ENCODE peak calls at places on chromosomes 2 and 18, in six cellular contexts. C, J, G, O, A and B are unnamed samples.

GRCh38 chr2:226730487-226730886 is 69.1 kb downstream of the IRS1 start:
- DNase-seq in A (no peak), J (no peak), C (no peak), O (no peak), G (no peak), B (peak; percentile 53)

GRCh38 chr2:232697807-232698110 is 628 bp downstream of the GIGYF2 start:
- DNase-seq in G (no peak), A (no peak), O (peak; percentile 55), J (no peak), C (no peak), B (no peak)

GRCh38 chr18:46676162-46676830 is 19.3 kb upstream of the LOXHD1 start:
- DNase-seq in J (no peak), O (no peak), A (no peak), C (no peak), G (no peak), B (no peak)

GRCh38 chr2:173288561-173288960 is 66.1 kb upstream of the CDCA7 start:
- DNase-seq in C (no peak), G (peak; percentile 30), J (no peak), O (no peak), A (no peak), B (no peak)

GRCh38 chr2:98869868-98870267 is 66.2 kb downstream of the CRACDL start:
- DNase-seq in O (peak; percentile 28), J (peak; percentile 88), C (peak; percentile 87), A (no peak), G (no peak), B (no peak)

GRCh38 chr2:179332903-179333302 is 68.3 kb upstream of the SESTD1 start:
- DNase-seq in C (no peak), A (no peak), G (no peak), J (no peak), O (no peak), B (no peak)

GRCh38 chr2:24620936-24621335 is 129.9 kb downstream of the NCOA1 start:
- DNase-seq in C (no peak), O (peak; percentile 50), J (no peak), A (no peak), G (no peak), B (no peak)

GRCh38 chr2:69559696-69560482 is 83.7 kb downstream of the AAK1 start:
- DNase-seq in O (peak; percentile 32), A (no peak), J (no peak), C (no peak), G (peak; percentile 72), B (no peak)

GRCh38 chr18:59795882-59796281 is 98.7 kb upstream of the CCBE1 start:
- DNase-seq in J (no peak), G (no peak), C (no peak), A (no peak), O (peak; percentile 48), B (no peak)

GRCh38 chr18:54094474-54094873 is 130.0 kb downstream of the MBD2 start:
- DNase-seq in O (no peak), J (no peak), A (no peak), G (no peak), C (no peak), B (no peak)

GRCh38 chr2:120772261-120772660 is 36.6 kb downstream of the GLI2 start:
- DNase-seq in C (peak; percentile 51), J (peak; percentile 57), G (no peak), A (peak; percentile 6), O (no peak), B (no peak)

GRCh38 chr2:17610521-17610920 is 70.0 kb downstream of the VSNL1 start:
- DNase-seq in O (no peak), C (no peak), A (peak; percentile 33), G (no peak), J (no peak), B (no peak)

GRCh38 chr18:416928-417327 is 83.6 kb downstream of the COLEC12 start:
- DNase-seq in G (no peak), J (no peak), C (no peak), A (no peak), O (no peak), B (no peak)

GRCh38 chr18:413263-413662 is 87.2 kb downstream of the COLEC12 start:
- DNase-seq in J (no peak), G (no peak), C (no peak), A (no peak), O (no peak), B (no peak)

GRCh38 chr18:417495-417894 is 83.0 kb downstream of the COLEC12 start:
- DNase-seq in G (no peak), A (no peak), J (no peak), O (no peak), C (no peak), B (no peak)

GRCh38 chr18:415047-415446 is 85.5 kb downstream of the COLEC12 start:
- DNase-seq in C (no peak), O (no peak), A (no peak), G (no peak), J (no peak), B (no peak)

GRCh38 chr18:415627-416612 is 84.6 kb downstream of the COLEC12 start:
- DNase-seq in G (no peak), A (no peak), O (no peak), J (no peak), C (no peak), B (no peak)
- H3K4me3 ChIP-seq in G (no peak overlapping the region), A (no peak overlapping the region), O (no peak overlapping the region), J (no peak overlapping the region), C (no peak overlapping the region), B (no peak overlapping the region)

DNA sequence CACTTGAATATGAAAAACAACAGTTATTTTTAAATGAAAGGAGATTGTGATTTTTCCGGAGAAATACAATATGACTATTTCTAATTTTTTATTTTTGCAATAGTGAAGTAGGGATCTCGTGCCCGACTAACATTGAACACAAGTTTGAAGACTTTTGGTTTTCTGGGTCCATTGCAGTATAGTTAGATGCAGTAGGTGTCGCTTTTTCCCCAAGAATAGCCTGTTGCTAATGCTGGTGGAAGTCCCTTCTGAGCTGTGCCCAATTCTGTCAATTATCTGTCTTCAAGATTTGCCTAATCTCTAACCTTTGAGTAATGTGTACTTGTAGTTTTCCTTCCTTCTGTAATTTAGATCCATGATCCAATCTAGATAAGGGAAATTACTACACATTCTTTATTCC is 36.5 kb downstream of the SEMA4F start:
- DNase-seq in A (no peak), G (peak; percentile 73), O (peak; percentile 37), C (no peak), J (no peak), B (no peak)
- TF ChIP-seq CTCF in A (peak; percentile 74), G (peak; percentile 97), O (peak; percentile 66), C (peak; percentile 66), J (peak; percentile 72), B (peak; percentile 77)

DNA sequence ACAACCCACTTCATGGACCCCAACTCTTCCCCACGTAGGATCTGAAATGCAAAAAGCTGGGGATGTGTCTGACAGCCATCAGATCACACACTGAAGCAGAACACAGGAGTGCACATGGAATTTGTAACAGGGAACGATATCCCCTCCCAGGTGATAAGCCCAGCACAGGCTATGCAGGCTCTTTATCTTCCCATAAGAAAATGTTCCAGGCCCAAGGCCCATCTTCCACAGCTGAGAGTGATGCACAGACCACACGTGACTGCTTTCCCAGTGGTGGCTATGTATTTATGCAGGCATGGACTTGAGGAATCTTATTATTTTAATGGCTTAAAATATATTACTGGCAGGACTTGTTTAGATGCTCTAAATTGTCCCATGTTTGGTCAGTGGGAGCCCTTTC is 70.4 kb upstream of the AFF3 start:
- DNase-seq in C (no peak), J (no peak), A (no peak), O (no peak), G (no peak), B (no peak)
- H3K27ac ChIP-seq in C (no peak overlapping the region), J (no peak overlapping the region), A (no peak overlapping the region), O (no peak overlapping the region), G (no peak overlapping the region), B (no peak overlapping the region)

DNA sequence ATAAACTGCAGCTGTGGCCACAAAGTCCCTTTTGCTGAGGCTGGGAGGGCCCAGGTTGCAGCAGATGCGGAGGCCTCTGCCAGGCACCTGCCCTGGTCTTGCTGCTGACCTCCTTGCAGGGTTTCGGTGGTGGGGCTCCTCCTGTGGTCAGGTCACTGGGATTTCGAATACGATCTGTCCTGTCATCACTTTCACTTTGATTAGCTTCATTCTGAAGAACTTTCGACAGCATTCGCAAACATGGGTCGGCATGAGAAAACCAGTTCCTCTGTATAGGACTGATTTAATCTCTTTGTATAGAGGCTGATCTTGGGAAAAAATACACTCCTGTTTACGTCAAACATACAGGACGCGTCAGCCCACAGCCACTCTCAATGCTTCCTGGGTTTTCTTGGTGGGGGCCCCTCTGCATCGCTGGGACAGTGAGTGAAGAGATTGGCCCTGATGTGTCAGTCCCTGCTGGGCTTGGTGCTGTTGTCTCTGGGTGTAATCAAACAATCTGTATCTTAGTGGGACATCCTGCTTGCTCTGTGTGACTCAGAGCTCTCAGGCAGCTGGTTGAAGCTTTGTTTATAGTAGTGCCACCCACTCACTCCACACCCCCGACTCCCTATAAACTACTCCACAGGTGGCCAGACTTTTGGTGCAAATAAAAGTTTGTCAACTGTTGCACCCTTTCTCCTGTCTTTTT is 209.4 kb upstream of the CXCR4 start:
- DNase-seq in A (no peak), O (no peak), G (no peak), J (no peak), C (no peak), B (no peak)
- H3K4me3 ChIP-seq in A (no peak overlapping the region), O (no peak overlapping the region), G (no peak overlapping the region), J (no peak overlapping the region), C (no peak overlapping the region), B (no peak overlapping the region)

DNA sequence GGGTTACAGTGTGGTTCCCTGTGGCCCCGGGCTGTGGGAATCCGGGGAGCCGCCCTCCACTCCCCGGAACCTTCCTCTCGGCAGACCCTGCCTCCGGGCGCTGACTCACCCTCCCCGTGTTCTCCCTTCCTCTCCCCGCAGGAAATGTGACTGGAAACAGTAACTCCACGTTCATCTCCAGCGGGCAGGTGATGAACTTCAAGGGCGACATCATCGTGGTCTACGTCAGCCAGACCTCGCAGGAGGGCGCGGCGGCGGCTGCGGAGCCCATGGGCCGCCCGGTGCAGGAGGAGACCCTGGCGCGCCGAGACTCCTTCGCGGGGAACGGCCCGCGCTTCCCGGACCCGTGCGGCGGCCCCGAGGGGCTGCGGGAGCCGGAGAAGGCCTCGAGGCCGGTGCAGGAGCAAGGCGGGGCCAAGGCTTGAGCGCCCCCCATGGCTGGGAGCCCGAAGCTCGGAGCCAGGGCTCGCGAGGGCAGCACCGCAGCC is 59.5 kb downstream of the TNFRSF11A start:
- DNase-seq in A (no peak), O (peak; percentile 18), J (no peak), C (no peak), G (peak; percentile 25), B (no peak)
- TF ChIP-seq CTCF in A (peak; percentile 6), O (no peak), J (no peak), C (no peak), G (no peak), B (no peak)

DNA sequence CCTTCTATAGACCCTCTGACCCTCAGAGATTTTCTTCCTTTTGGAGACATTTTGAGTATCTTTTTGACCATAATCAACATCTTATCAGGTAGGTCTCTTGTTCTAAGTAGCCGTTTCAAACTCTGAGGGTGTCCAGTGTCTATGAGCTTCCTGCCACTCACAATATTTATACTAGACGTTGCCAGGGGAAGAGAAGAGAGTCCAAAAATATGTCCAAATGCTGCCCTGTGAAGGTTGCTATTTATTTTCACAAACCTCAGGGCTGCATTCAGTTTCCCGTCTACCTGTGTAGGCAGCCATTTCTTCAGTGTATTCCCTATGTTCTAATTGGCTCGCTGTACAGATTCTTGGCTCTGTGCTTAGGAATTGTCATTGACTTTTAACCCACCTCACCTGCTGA is 986 bp upstream of the DSG1 start:
- DNase-seq in C (no peak), J (no peak), O (no peak), G (no peak), A (no peak), B (no peak)
- H3K27ac ChIP-seq in C (no peak overlapping the region), J (no peak overlapping the region), O (no peak overlapping the region), G (no peak overlapping the region), A (no peak overlapping the region), B (no peak overlapping the region)